ENCODE peak calls at places on chromosomes 3 and 15, in seven cellular contexts. X, T, W, A, J, S and Q are unnamed samples.

GRCh38 chr3:181739628-181740027 is 27.9 kb downstream of the SOX2 start:
- DNase-seq in T (no peak), J (no peak), S (no peak), A (no peak), X (no peak), W (no peak), Q (no peak)

GRCh38 chr15:65068436-65068835 is 645 bp upstream of the RASL12 start:
- DNase-seq in J (no peak), A (no peak), T (no peak), W (no peak), X (no peak), S (no peak), Q (no peak)

GRCh38 chr3:38829404-38829803 is 13.4 kb upstream of the SCN10A start:
- DNase-seq in X (no peak), A (no peak), W (peak; percentile 2), S (peak; percentile 23), T (no peak), J (no peak), Q (no peak)

GRCh38 chr3:14439501-14440167 is 37.2 kb downstream of the SLC6A6 start:
- DNase-seq in S (peak; percentile 70), W (peak; percentile 83), T (no peak), A (no peak), X (no peak), J (no peak), Q (peak; percentile 92)

GRCh38 chr3:52021869-52022268 is 26.2 kb upstream of the RPL29 start:
- DNase-seq in A (no peak), T (no peak), S (peak; percentile 59), W (no peak), J (no peak), X (no peak), Q (no peak)

GRCh38 chr15:93048759-93049161 is 40.3 kb downstream of the RGMA start:
- DNase-seq in J (no peak), S (peak; percentile 62), T (no peak), A (no peak), X (peak; percentile 56), W (no peak), Q (no peak)

GRCh38 chr3:5160926-5161858 is 26.3 kb upstream of the EDEM1 start:
- DNase-seq in S (no peak), T (no peak), W (no peak), X (no peak), A (no peak), J (no peak), Q (no peak)

GRCh38 chr3:179027326-179027900 is 44.2 kb downstream of the ZMAT3 start:
- DNase-seq in A (no peak), W (no peak), S (no peak), J (peak; percentile 20), T (no peak), X (no peak), Q (no peak)

GRCh38 chr15:59131955-59132562 is 27.1 kb downstream of the CCNB2 start:
- DNase-seq in S (no peak), T (no peak), W (peak; percentile 53), X (no peak), J (no peak), A (no peak), Q (no peak)

GRCh38 chr15:71916834-71917233 is 106.5 kb downstream of the NR2E3 start:
- DNase-seq in J (no peak), T (no peak), X (no peak), S (no peak), W (no peak), A (no peak), Q (no peak)

GRCh38 chr3:125585595-125586223 is 9.6 kb downstream of the OSBPL11 start:
- DNase-seq in A (peak; percentile 56), T (no peak), J (peak; percentile 77), W (peak; percentile 77), S (peak; percentile 23), X (no peak), Q (no peak)

GRCh38 chr3:5304789-5305680 is 117.5 kb downstream of the EDEM1 start:
- DNase-seq in S (peak; percentile 18), J (peak; percentile 78), X (peak; percentile 1), W (peak; percentile 78), A (peak; percentile 43), T (no peak), Q (no peak)

GRCh38 chr3:43754316-43754715 is 63.6 kb downstream of the ABHD5 start:
- DNase-seq in W (no peak), T (no peak), S (no peak), A (no peak), X (no peak), J (no peak), Q (no peak)

GRCh38 chr3:108292465-108292864 is 3.9 kb upstream of the HHLA2 start:
- DNase-seq in W (no peak), S (no peak), J (no peak), X (no peak), T (no peak), A (no peak), Q (no peak)

GRCh38 chr15:39621210-39621609 is 40.3 kb downstream of the THBS1 start:
- DNase-seq in S (no peak), A (no peak), J (no peak), T (no peak), X (no peak), W (peak; percentile 64), Q (no peak)

GRCh38 chr3:53384465-53385277 is 37.3 kb upstream of the DCP1A start:
- DNase-seq in W (no peak), X (no peak), A (no peak), J (no peak), T (no peak), S (no peak), Q (no peak)

GRCh38 chr3:14490831-14491230 is 49.3 kb downstream of the GRIP2 start:
- DNase-seq in J (no peak), A (no peak), X (no peak), S (no peak), T (no peak), W (no peak), Q (no peak)

GRCh38 chr3:185070491-185071335 is 82.1 kb downstream of the C3orf70 start:
- DNase-seq in T (no peak), W (peak; percentile 72), X (no peak), A (no peak), S (no peak), J (peak; percentile 64), Q (peak; percentile 77)

GRCh38 chr3:190173426-190173825 is 52.7 kb upstream of the P3H2 start:
- DNase-seq in T (no peak), J (no peak), S (no peak), X (no peak), W (no peak), A (no peak), Q (no peak)

GRCh38 chr15:57160823-57161560 is 215.3 kb upstream of the CGNL1 start:
- DNase-seq in A (no peak), J (no peak), S (no peak), T (no peak), X (no peak), W (no peak), Q (no peak)

GRCh38 chr15:61327019-61327631 is 98.0 kb upstream of the RORA start:
- DNase-seq in T (no peak), J (no peak), W (no peak), X (no peak), A (no peak), S (peak; percentile 19), Q (no peak)

GRCh38 chr15:71342658-71343057 is 227.4 kb downstream of the THSD4 start:
- DNase-seq in J (no peak), T (no peak), X (no peak), S (no peak), A (no peak), W (no peak), Q (no peak)

GRCh38 chr15:79091204-79091867 is 756 bp upstream of the RASGRF1 start:
- DNase-seq in S (no peak), A (no peak), W (no peak), X (no peak), T (no peak), J (peak; percentile 75), Q (peak; percentile 81)

GRCh38 chr3:111708157-111708771 is 113.1 kb upstream of the ZBED2 start:
- DNase-seq in S (no peak), W (no peak), A (no peak), T (no peak), J (no peak), X (no peak), Q (no peak)

GRCh38 chr3:47012342-47013230 is 33.1 kb downstream of the NBEAL2 start:
- DNase-seq in J (no peak), X (no peak), A (no peak), S (no peak), W (no peak), T (no peak), Q (no peak)